ENCODE peak calls at places on chromosomes 3 and 15, in seven cellular contexts. H, K, A, O, G, V and Z are unnamed samples.

GRCh38 chr3:164465172-164465571 is 613.1 kb downstream of the SI start:
- DNase-seq in H (no peak), V (no peak), O (no peak), A (no peak), G (no peak), K (no peak), Z (no peak)

GRCh38 chr3:43503067-43503728 is 118.6 kb downstream of the ANO10 start:
- DNase-seq in G (no peak), H (peak; percentile 23), O (no peak), K (no peak), A (peak; percentile 15), V (no peak), Z (no peak)

GRCh38 chr15:52872036-52872818 is 82.1 kb upstream of the ONECUT1 start:
- DNase-seq in O (no peak), G (no peak), H (no peak), K (no peak), V (no peak), A (no peak), Z (no peak)

GRCh38 chr3:43533009-43533408 is 88.8 kb downstream of the ANO10 start:
- DNase-seq in H (no peak), O (no peak), K (no peak), V (no peak), G (no peak), A (no peak), Z (no peak)

GRCh38 chr3:31041161-31041978 is 146.9 kb upstream of the GADL1 start:
- DNase-seq in O (no peak), V (no peak), G (no peak), K (no peak), H (no peak), A (peak; percentile 25), Z (no peak)

GRCh38 chr3:53161820-53162671 is 1.0 kb downstream of the PRKCD start:
- DNase-seq in G (no peak), K (peak; percentile 74), A (no peak), O (peak; percentile 68), V (no peak), H (peak; percentile 84), Z (peak; percentile 65)

GRCh38 chr15:74786659-74787165 is 4.8 kb downstream of the CSK start:
- DNase-seq in V (no peak), K (no peak), A (no peak), O (no peak), H (no peak), G (no peak), Z (no peak)

GRCh38 chr3:189720746-189721426 is 89.7 kb downstream of the TP63 start:
- DNase-seq in A (no peak), G (no peak), K (no peak), H (no peak), V (no peak), O (no peak), Z (no peak)

GRCh38 chr3:186605078-186605477 is 7.8 kb upstream of the AHSG start:
- DNase-seq in O (no peak), K (no peak), H (no peak), G (no peak), V (no peak), A (no peak), Z (no peak)

GRCh38 chr3:158313344-158313927 is 203.5 kb downstream of the RSRC1 start:
- DNase-seq in H (peak; percentile 54), O (no peak), V (no peak), G (no peak), K (peak; percentile 9), A (peak; percentile 31), Z (no peak)

DNA sequence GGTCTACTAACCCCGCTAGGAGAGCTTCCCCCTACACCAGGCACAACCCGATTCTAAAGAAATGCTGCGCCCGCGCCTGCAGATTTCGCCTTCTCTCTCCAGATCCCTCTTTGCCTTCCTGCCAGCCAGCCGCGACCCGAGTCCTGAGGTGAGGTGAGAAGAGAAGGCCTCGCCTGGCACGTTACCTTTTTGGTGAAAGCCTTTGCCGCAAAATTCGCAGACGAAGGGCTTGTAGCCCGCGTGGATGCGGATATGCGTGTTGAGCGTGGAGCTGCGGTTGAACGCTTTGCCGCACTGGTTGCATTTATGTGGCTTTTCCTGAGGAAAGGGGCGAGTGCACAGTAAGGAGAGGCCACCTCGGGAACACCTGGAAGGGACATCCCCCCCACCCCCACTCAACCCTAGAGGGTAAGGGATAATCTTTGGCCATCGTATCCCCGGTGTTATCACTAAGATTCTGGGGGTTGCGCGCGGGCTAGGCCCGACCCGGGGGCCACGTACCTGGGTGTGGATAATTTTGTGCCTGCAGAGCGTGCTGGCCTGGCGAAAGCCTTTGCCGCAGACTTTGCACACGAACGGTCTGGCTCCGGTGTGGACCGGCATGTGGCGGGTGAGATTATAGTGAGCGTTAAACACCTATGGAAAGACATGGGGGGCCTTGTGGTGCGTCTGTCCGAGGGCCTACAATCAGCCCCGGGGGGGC is 2.2 kb downstream of the FEZF2 start:
- DNase-seq in K (no peak), H (peak; percentile 41), V (no peak), A (no peak), G (peak; percentile 70), O (no peak), Z (no peak)
- TF ChIP-seq TAF1 in K (no peak), H (no peak), V (no peak), A (no peak), G (no peak), O (no peak), Z (no peak)

GRCh38 chr3:63089007-63089406 is 189.1 kb upstream of the SYNPR start:
- DNase-seq in A (peak; percentile 58), G (no peak), O (no peak), H (no peak), V (no peak), K (no peak), Z (no peak)

GRCh38 chr3:63089735-63090134 is 188.4 kb upstream of the SYNPR start:
- DNase-seq in K (no peak), O (no peak), V (no peak), H (no peak), A (no peak), G (no peak), Z (no peak)

GRCh38 chr3:63086190-63086589 is 191.9 kb upstream of the SYNPR start:
- DNase-seq in A (no peak), K (no peak), G (no peak), O (no peak), V (no peak), H (peak; percentile 41), Z (no peak)
- TF ChIP-seq TAF1 in A (no peak), K (no peak), G (no peak), O (no peak), V (no peak), H (no peak), Z (no peak)

DNA sequence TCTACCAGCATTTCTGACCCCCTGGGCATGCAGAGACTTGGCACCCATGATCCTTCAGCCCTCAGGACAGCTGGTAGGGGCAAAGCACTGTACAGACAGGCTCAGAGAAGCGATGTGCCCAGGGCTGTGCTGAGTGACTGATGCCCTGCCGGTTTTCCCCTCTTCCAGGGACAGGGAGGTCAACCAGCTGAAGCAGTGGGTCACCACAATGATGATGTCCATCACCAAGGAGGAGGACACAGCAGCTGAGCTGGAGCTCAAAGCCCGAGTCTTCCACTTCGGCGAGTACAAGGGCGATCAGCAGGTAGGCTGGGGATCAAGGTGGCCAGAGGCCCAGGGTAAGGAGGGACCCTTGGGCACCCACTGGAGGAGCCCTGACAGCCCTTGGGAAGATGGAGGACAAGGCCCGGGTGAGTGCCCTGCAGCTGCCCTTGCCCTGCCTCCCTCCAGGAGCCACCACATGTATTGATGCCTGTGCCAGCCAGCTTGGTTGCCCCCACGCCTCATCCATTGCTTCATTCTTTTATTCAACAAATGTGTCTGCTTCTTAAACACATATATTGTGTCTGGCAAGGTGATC is 38.3 kb downstream of the CFAP100 start:
- DNase-seq in G (no peak), K (no peak), V (no peak), H (no peak), O (no peak), A (no peak), Z (no peak)
- TF ChIP-seq TAF1 in G (no peak), K (no peak), V (no peak), H (no peak), O (no peak), A (no peak), Z (no peak)

DNA sequence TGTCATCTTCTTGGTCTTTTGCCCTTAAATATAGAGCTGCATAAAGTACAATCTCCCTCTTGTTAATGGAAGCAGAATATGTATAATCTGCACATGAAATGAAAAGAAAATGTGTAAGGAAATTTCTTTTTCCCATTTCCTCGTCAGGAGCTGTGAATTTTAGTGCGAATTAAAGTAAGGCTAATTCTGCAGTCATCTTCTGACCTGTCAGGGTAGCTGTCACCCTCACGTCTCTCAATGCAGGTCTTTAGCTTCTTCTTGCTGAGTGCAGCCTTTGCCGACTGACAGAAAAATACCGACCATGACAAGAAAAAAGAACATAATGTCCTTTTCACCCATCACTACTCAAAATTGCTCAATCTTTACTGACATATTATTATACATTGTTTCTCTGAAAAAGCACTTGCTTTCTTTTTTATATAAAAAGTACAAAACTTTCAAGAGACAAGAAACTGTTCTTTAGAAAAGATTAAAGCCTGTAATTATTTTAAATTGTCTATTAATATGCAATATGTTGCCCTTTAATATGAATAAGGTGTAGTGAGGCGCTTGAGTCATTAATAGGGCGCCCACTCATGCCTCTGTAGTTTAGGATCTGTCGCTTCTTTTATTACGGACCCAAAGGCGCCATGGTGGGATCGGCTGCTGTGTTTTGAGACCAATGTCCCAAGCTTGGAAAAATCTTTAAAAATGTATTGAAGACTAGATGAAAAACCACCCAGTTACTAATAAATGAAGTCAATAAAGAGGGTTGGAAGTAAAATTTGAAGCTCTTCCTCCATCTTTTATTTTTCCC is 259.3 kb upstream of the MEIS2 start:
- DNase-seq in H (no peak), V (no peak), K (no peak), A (no peak), O (no peak), G (no peak), Z (no peak)
- TF ChIP-seq TAF1 in H (no peak), V (no peak), K (no peak), A (no peak), O (no peak), G (no peak), Z (no peak)

DNA sequence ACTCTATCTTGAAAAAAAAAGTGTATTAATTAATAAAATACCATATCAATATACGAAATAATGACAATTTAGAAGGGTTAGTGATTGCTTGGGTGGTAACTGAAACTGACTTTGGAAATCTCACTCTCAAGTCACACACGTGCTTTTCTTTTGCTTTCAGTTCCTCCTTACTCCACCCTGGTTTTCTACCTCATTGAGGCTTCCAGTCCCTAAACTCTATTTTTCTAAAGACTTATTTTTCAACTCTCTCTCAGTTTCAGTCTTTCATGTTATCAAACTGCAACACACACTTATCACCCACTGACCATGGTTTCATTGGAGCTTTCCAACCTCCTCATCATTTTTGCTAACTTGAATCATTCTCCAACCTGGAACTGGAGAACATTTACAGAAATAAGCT is 23.5 kb downstream of the IL12A start:
- DNase-seq in A (no peak), K (no peak), H (no peak), O (peak; percentile 31), G (no peak), V (peak; percentile 81), Z (peak; percentile 27)
- TF ChIP-seq TAF1 in A (no peak), K (no peak), H (no peak), O (no peak), G (no peak), V (no peak), Z (no peak)